ENCODE peak calls at places on chromosomes 12 and 14, in six cellular contexts. Q is transverse colon, R is breast epithelium, O is SK-N-SH, K is lower lobe of right lung, E is fibroblast of lung. X is an unnamed sample. For H3K4me1, the result is how much of the 10 kb centered on the place peaks cover.

GRCh38 chr12:116414891-116415290 is 137.4 kb upstream of the MED13L start:
- DNase-seq in O (no peak), K (no peak), Q (no peak), E (no peak), R (no peak), X (no peak)

GRCh38 chr14:31937730-31938346 is 139.3 kb upstream of the ARHGAP5 start:
- DNase-seq in K (no peak), E (peak), R (no peak), O (no peak), Q (peak), X (peak)

GRCh38 chr14:90239139-90239538 is 17.2 kb upstream of the PSMC1 start:
- DNase-seq in R (no peak), K (no peak), E (peak), O (no peak), Q (no peak), X (no peak)

GRCh38 chr12:53231859-53232640 is at the start of gene RARG:
- DNase-seq in K (peak), Q (peak), R (peak), O (peak), E (peak), X (peak)

GRCh38 chr12:113075137-113075683 is 18.7 kb downstream of the DTX1 start:
- DNase-seq in R (no peak), Q (peak), K (no peak), O (no peak), E (no peak), X (no peak)

GRCh38 chr12:50070314-50071060 is 13.1 kb downstream of the ASIC1 start:
- DNase-seq in Q (peak), E (peak), K (peak), O (peak), R (peak), X (peak)

GRCh38 chr12:110107369-110108281 is 16.5 kb upstream of the IFT81 start:
- DNase-seq in Q (peak), E (peak), K (no peak), O (no peak), R (no peak), X (no peak)

GRCh38 chr14:94412671-94413638 is 24.6 kb upstream of the SERPINA1 start:
- DNase-seq in Q (no peak), E (no peak), R (no peak), O (no peak), K (no peak), X (peak)

GRCh38 chr12:130162771-130163460 is 652 bp downstream of the FZD10 start:
- DNase-seq in E (no peak), O (peak), K (no peak), R (no peak), Q (no peak), X (no peak)

GRCh38 chr12:103571286-103571685 is 15.8 kb upstream of the STAB2 start:
- DNase-seq in Q (peak), E (no peak), K (peak), O (peak), R (no peak), X (peak)

GRCh38 chr14:26199599-26200370 is 398.0 kb downstream of the NOVA1 start:
- DNase-seq in O (no peak), Q (no peak), K (no peak), E (peak), R (no peak), X (no peak)

GRCh38 chr12:68612675-68613074 is 2.0 kb downstream of the RAP1B start:
- DNase-seq in Q (no peak), K (no peak), O (no peak), R (no peak), E (no peak), X (no peak)

GRCh38 chr12:79897617-79898016 is 37.3 kb downstream of the PPP1R12A start:
- DNase-seq in O (no peak), Q (no peak), R (no peak), E (peak), K (no peak), X (no peak)

GRCh38 chr12:12872934-12873275 is 18.5 kb upstream of the GPRC5A start:
- DNase-seq in K (no peak), R (no peak), E (no peak), O (no peak), Q (no peak), X (no peak)

GRCh38 chr12:130969223-130969622 is 15.5 kb downstream of the ADGRD1 start:
- DNase-seq in E (no peak), R (no peak), Q (no peak), K (no peak), O (no peak), X (no peak)

DNA sequence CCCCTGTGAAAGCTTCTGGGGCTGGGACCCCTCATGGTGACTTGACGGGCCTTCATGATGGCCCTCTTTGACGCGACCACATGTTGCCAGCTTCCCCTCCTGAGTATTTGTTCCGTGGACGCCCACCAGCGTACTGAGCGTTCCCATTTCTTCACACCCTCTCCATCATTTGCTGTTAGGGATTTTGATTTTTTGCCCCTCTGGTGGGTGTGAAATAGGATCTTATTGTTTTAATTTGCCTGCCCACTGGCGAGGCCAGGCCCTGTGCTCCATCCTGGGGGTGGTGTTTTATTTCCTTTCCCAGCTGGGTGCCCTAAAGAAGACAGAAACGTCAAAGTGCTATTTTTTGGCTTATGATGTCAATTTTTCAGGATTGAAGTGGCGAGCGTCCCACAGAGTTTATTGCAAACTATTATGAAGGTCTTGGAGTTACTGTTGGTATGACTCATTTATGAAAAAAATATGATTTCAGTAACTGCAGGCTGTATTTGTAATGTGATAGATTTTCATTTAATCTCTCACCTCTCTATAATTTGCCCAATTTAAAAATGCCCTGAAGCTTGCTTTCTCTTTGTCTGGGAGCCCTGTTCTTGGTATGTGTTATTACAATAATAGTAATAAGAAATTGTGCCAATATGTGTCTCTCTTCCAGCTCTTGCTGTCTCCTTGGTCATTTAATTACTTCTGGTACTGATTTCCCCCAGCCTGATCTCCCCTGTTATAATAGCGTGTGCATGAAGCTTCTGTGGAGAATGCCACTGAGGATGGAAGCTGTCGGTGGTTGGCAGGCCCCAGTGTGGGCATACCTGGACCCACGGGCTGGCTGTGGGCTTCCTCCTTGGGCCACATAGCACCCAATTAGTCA is 99.6 kb downstream of the SLC25A47 start:
- DNase-seq in K (no peak), R (no peak), O (no peak), E (peak), Q (no peak), X (no peak)
- H3K4me1 ChIP-seq in K (under half), R (under half), O (half or more), E (under half), Q (under half), X (under half)

GRCh38 chr14:75443203-75443969 is 15.6 kb downstream of the JDP2 start:
- DNase-seq in E (no peak), R (no peak), K (no peak), Q (no peak), O (no peak), X (no peak)
- H3K4me1 ChIP-seq in E (under half), R (under half), K (half or more), Q (under half), O (under half), X (under half)

DNA sequence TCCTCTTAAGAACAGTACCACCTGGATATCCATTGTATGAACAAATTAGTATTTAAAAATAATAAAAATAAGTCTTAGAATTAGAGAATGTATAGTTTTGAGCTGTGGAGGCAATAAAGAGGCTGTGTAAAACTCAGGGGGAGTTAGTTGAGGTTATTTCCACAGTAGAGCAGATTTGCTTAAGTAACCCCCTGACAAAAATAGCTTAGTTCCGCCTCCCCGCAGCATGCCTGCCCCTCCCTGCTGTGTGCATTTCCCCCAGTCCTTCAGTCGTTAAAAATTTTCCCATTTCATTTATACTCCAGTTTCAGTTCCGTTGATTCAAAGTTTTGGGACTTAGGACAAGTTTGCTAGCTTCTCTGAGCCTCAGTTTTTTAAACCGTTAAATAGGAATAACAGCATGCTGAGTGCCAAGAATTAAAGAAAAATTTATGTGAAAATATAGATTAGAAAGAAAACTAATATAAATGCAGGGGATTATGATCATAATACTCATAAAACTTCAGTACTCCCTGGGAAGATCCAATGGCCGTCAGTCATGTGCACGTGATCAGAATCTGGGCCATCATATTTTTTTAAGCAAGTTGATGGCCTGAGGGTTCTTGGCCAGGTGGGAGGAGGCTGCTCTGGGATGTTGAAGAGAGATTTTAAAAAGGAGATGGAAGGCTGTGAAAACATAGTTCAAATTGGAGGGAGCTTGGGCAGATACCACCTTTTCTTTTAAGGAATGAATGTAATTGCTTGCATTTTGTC is 14.5 kb upstream of the SLC38A2 start:
- DNase-seq in Q (peak), E (peak), K (peak), O (no peak), R (no peak), X (no peak)
- H3K4me1 ChIP-seq in Q (under half), E (under half), K (half or more), O (under half), R (under half), X (half or more)

GRCh38 chr14:85191986-85192385 is 338.0 kb upstream of the FLRT2 start:
- DNase-seq in R (no peak), Q (no peak), E (no peak), O (no peak), K (no peak), X (no peak)

GRCh38 chr14:85190251-85190650 is 339.7 kb upstream of the FLRT2 start:
- DNase-seq in K (no peak), Q (no peak), E (no peak), O (no peak), R (no peak), X (no peak)

GRCh38 chr14:85187521-85187920 is 342.4 kb upstream of the FLRT2 start:
- DNase-seq in R (no peak), O (no peak), K (no peak), Q (no peak), E (no peak), X (no peak)

DNA sequence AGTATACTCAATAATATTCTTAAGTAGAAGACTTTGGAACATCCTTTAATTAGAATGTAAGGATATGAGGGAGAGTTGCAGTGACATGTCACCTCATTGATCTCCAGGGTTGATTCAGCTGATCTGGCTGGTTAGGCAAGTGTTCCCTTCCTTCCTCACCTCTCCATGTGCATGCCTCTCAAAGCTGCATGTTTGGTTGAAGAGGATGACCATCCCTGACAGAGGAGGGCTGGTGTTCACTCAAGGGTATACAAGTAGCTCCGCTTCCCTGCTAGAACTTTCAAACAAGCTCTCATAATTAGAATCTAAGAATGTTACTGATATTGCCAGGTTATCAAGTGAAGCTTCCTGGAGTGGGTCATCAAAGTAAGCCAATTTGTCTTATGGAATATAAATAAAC is 341.1 kb upstream of the FLRT2 start:
- DNase-seq in Q (no peak), R (no peak), K (no peak), E (no peak), O (no peak), X (no peak)
- H3K4me1 ChIP-seq in Q (under half), R (under half), K (under half), E (under half), O (under half), X (under half)

GRCh38 chr12:62725781-62726180 is 209.2 kb downstream of the PPM1H start:
- DNase-seq in O (no peak), E (no peak), R (no peak), K (no peak), Q (no peak), X (no peak)
- H3K4me1 ChIP-seq in O (under half), E (under half), R (under half), K (under half), Q (under half), X (half or more)

DNA sequence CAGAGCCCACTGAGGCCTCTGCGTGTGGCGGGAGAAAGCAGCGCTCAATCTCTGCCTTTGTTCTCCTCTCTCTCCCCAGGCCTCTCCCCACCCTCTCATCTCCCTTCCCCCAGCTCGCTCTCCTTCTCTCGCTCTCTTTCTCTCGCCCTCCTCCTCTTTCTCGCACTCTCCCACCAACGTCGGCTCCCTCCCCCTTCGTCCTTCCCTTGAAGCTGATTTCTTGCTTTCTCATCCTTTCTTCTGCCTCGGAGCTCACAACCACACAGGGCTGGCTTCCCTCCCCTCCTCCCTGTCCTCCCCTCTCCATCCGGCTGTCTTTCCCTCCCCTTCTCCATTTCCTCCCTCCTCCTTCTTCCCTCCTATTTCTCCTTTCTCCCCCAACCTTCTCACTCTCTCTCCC is 96.4 kb downstream of the LRRC74A start:
- DNase-seq in E (peak), O (no peak), Q (no peak), K (no peak), R (no peak), X (no peak)
- H3K4me1 ChIP-seq in E (under half), O (half or more), Q (under half), K (under half), R (under half), X (under half)

GRCh38 chr12:106073179-106073578 is 65.6 kb downstream of the NUAK1 start:
- DNase-seq in K (no peak), Q (no peak), O (no peak), R (no peak), E (no peak), X (no peak)
- H3K4me1 ChIP-seq in K (under half), Q (under half), O (under half), R (under half), E (under half), X (under half)

GRCh38 chr14:101972126-101972785 is 7.9 kb downstream of the DYNC1H1 start:
- DNase-seq in R (peak), K (peak), E (peak), O (peak), Q (peak), X (peak)

GRCh38 chr14:101970830-101971400 is 6.5 kb downstream of the DYNC1H1 start:
- DNase-seq in E (no peak), R (no peak), Q (no peak), K (no peak), O (no peak), X (no peak)

GRCh38 chr14:101968186-101968585 is 3.8 kb downstream of the DYNC1H1 start:
- DNase-seq in K (no peak), Q (no peak), O (no peak), E (no peak), R (no peak), X (no peak)

GRCh38 chr14:101966742-101967141 is 2.4 kb downstream of the DYNC1H1 start:
- DNase-seq in K (no peak), R (no peak), E (no peak), O (no peak), Q (no peak), X (no peak)

GRCh38 chr14:101969480-101969879 is 5.1 kb downstream of the DYNC1H1 start:
- DNase-seq in O (no peak), R (no peak), K (no peak), Q (no peak), E (no peak), X (no peak)
- H3K4me1 ChIP-seq in O (under half), R (under half), K (half or more), Q (under half), E (under half), X (under half)

X was measured in Caco-2.